ENCODE peak calls at places on chromosome 5, in five cellular contexts. G is heart right ventricle, M is ovary, B is tibial artery, W is SK-N-SH. H is an unnamed sample. For H3K4me1, the result is how much of the 10 kb centered on the place peaks cover.

GRCh38 chr5:138942861-138943260 is 67.7 kb upstream of the LRRTM2 start:
- DNase-seq in G (no peak), M (no peak), W (no peak), B (no peak), H (no peak)

GRCh38 chr5:111143910-111144309 is 51.8 kb downstream of the WDR36 start:
- DNase-seq in G (peak), B (no peak), M (peak), W (no peak), H (peak)

GRCh38 chr5:126956991-126957390 is 73.4 kb downstream of the MARCHF3 start:
- DNase-seq in G (no peak), M (no peak), W (no peak), B (no peak), H (no peak)

GRCh38 chr5:142474426-142474825 is 149.6 kb upstream of the SPRY4 start:
- DNase-seq in B (no peak), M (no peak), G (no peak), W (no peak), H (no peak)

GRCh38 chr5:158670199-158670598 is 429.5 kb downstream of the EBF1 start:
- DNase-seq in G (no peak), W (no peak), B (no peak), M (no peak), H (no peak)

GRCh38 chr5:173302546-173303155 is 25.6 kb downstream of the STC2 start:
- DNase-seq in G (no peak), B (no peak), M (no peak), W (no peak), H (no peak)

GRCh38 chr5:154405078-154405792 is 40.6 kb upstream of the SAP30L start:
- DNase-seq in M (peak), W (peak), G (peak), B (peak), H (peak)

GRCh38 chr5:74256947-74257573 is 383.5 kb downstream of the ENC1 start:
- DNase-seq in W (no peak), G (no peak), M (peak), B (no peak), H (no peak)

GRCh38 chr5:124104813-124105212 is 592.8 kb downstream of the CSNK1G3 start:
- DNase-seq in G (no peak), B (no peak), M (no peak), W (no peak), H (peak)

GRCh38 chr5:74919487-74919886 is 53.3 kb upstream of the FAM169A start:
- DNase-seq in G (no peak), B (no peak), M (no peak), W (peak), H (no peak)

GRCh38 chr5:142716963-142717362 is 31.1 kb upstream of the FGF1 start:
- DNase-seq in B (peak), G (peak), M (no peak), W (peak), H (peak)

GRCh38 chr5:36369092-36369737 is 67.5 kb upstream of the RANBP3L start:
- DNase-seq in W (no peak), B (no peak), M (no peak), G (no peak), H (no peak)

GRCh38 chr5:6468104-6468503 is 19.4 kb downstream of the UBE2QL1 start:
- DNase-seq in G (no peak), W (peak), M (no peak), B (peak), H (no peak)

GRCh38 chr5:72325566-72326297 is 5.6 kb downstream of the PTCD2 start:
- DNase-seq in W (no peak), G (no peak), B (no peak), M (no peak), H (no peak)

GRCh38 chr5:173522518-173522917 is 93.9 kb downstream of the BOD1 start:
- DNase-seq in M (no peak), B (no peak), G (no peak), W (no peak), H (no peak)

GRCh38 chr5:176447982-176448608 is at the start of gene FAF2:
- DNase-seq in W (peak), B (peak), G (peak), M (peak), H (peak)

GRCh38 chr5:19175776-19176570 is 812.0 kb downstream of the CDH18 start:
- DNase-seq in B (no peak), W (no peak), G (no peak), M (no peak), H (no peak)

GRCh38 chr5:109917154-109917546 is 227.4 kb downstream of the MAN2A1 start:
- DNase-seq in G (no peak), M (no peak), W (no peak), B (no peak), H (no peak)

GRCh38 chr5:177133845-177134652 is 476 bp downstream of the NSD1 start:
- DNase-seq in M (peak), B (peak), G (no peak), W (peak), H (peak)

GRCh38 chr5:153237671-153238332 is 252.7 kb upstream of the GRIA1 start:
- DNase-seq in B (no peak), M (no peak), W (no peak), G (no peak), H (no peak)

GRCh38 chr5:64807505-64807904 is 38.8 kb downstream of the CWC27 start:
- DNase-seq in W (no peak), M (no peak), B (no peak), G (no peak), H (no peak)

GRCh38 chr5:64814073-64814472 is 45.3 kb downstream of the CWC27 start:
- DNase-seq in W (no peak), M (no peak), G (no peak), B (no peak), H (no peak)

GRCh38 chr5:64806537-64806936 is 37.8 kb downstream of the CWC27 start:
- DNase-seq in B (no peak), M (no peak), G (no peak), W (no peak), H (no peak)

DNA sequence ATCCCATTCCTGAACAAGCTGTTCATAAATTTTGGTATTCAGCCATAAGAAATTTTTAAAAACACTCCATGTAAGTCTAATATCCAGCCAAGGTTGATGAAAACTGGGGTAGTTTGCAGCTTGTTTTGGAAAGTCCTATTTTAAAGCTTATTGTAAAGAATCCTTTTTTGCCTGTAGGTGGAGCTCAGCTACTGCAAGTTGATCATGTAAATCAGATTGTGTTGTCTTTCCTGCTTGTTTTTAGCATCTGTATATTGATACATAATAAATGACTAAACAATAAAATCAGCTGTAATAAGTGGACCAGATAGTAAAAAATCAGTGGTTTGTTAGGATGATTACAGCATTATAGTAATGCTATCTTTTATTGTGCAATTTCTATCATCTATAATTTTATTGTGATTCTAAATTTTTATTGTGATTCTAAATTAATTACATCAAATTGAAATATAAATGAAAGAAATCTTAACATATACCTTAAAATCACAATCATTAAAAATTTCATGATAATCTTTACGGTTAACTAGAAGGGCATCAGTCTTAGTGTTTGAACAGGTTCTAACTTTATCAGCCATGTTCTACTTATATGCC is 42.4 kb downstream of the CWC27 start:
- DNase-seq in M (no peak), B (no peak), W (peak), G (peak), H (no peak)
- H3K27ac ChIP-seq in M (no peak), B (no peak), W (no peak), G (no peak), H (no peak)

DNA sequence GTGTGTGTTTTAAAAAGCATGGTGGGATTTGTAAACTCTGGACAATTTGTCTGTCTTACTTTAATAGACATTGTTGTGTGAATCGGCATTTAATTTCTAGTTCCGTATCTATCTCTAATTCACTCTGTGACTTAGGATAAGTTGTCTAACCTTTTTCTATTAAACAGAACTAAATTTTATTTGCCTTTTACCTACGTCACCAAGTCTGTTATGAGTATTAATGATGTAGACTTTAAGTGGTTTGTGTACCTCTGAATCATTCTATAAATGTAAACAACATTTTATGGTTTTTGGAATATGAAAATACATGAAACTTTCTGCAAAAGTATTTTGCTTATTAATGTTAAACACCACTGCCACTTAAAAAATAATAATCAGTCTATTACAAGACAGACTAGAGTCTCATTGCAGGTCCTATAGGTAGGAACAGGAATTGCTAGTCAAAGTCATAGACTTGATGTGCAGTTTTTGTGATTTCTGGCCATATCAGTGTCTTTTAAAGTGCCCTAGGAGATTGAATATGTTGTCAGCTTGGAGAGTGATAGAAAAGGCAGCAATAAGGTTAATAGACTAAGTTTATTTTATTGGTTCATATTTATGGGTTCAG is 5.6 kb downstream of the RBM27 start:
- DNase-seq in G (no peak), B (no peak), W (peak), M (no peak), H (no peak)
- H3K4me1 ChIP-seq in G (half or more), B (under half), W (under half), M (under half), H (half or more)

GRCh38 chr5:79105868-79106267 is 5.7 kb upstream of the BHMT start:
- DNase-seq in G (no peak), B (no peak), M (no peak), W (no peak), H (no peak)
- TF ChIP-seq CTCF in G (no peak), B (no peak), M (no peak), W (no peak), H (no peak)

DNA sequence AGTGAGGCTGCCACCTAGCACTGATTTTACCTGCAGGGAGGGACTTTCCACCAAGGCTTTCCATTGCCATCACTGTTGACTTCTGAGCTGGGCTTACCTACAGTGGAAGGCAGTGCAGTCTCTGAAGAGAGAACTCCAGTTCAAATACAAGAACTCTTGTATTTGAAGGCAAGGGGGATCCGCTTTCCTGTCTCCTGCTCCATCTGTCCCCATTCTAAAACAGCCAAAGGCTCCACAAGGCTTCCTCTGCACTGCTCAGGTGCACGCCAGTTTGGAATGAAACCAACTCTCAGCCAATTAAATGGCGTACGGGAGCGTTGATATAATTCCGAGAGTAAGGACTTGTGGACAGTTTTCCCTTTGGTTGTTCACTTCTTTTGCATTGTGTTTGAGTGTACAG is 66.0 kb upstream of the CXCL14 start:
- DNase-seq in G (no peak), W (no peak), M (no peak), B (no peak), H (no peak)
- H3K27ac ChIP-seq in G (no peak), W (no peak), M (no peak), B (no peak), H (no peak)

GRCh38 chr5:395921-396714 is 46.9 kb upstream of the EXOC3 start:
- DNase-seq in W (peak), M (no peak), G (no peak), B (peak), H (no peak)
- H3K4me1 ChIP-seq in W (under half), M (under half), G (under half), B (under half), H (under half)

GRCh38 chr5:140146523-140146842 is 20.7 kb downstream of the IGIP start:
- DNase-seq in M (no peak), G (no peak), W (no peak), B (peak), H (no peak)

GRCh38 chr5:140150201-140150600 is 24.5 kb downstream of the IGIP start:
- DNase-seq in G (no peak), B (peak), M (no peak), W (no peak), H (no peak)

GRCh38 chr5:140145818-140146522 is 20.2 kb downstream of the IGIP start:
- DNase-seq in M (peak), B (peak), G (peak), W (peak), H (peak)

GRCh38 chr5:140147460-140147859 is 21.7 kb downstream of the IGIP start:
- DNase-seq in B (no peak), G (no peak), M (no peak), W (no peak), H (no peak)

DNA sequence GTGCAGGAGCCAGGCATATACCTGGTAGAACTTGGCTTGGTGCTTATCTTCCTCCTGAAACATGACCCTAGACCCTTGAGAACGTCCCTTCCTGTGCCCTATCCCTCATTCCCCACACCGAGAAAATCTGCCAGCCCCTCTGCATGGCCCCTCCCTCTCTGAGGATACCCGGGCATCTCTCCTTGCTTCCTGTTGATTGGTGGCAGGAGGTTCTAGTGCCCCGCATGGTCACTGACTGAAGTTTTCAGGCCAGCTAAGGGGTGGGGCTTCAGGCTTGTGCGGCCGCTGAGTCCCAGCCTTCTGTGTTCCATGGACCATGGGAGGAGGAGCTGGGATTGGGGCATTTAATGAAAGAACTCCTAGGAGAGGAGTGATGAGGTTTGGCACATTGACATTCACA is 22.8 kb downstream of the IGIP start:
- DNase-seq in B (peak), G (no peak), M (no peak), W (peak), H (no peak)
- TF ChIP-seq CTCF in B (no peak), G (no peak), M (no peak), W (no peak), H (no peak)

GRCh38 chr5:113489299-113489698 is 1.0 kb upstream of the MCC start:
- DNase-seq in M (no peak), B (no peak), G (no peak), W (peak), H (no peak)

GRCh38 chr5:113488645-113489184 is 462 bp upstream of the MCC start:
- DNase-seq in B (no peak), W (no peak), G (no peak), M (no peak), H (no peak)

GRCh38 chr5:113490317-113490716 is 2.1 kb upstream of the MCC start:
- DNase-seq in G (no peak), M (no peak), W (no peak), B (no peak), H (no peak)

GRCh38 chr5:113493446-113493845 is 5.2 kb upstream of the MCC start:
- DNase-seq in G (no peak), B (no peak), W (no peak), M (no peak), H (no peak)

GRCh38 chr5:113491022-113491421 is 2.8 kb upstream of the MCC start:
- DNase-seq in M (no peak), W (no peak), B (no peak), G (no peak), H (no peak)
- H3K27ac ChIP-seq in M (no peak), W (no peak), B (no peak), G (no peak), H (no peak)

GRCh38 chr5:32833127-32833526 is 122.0 kb downstream of the NPR3 start:
- DNase-seq in G (no peak), M (no peak), B (no peak), W (no peak), H (no peak)
- H3K4me1 ChIP-seq in G (under half), M (under half), B (under half), W (under half), H (under half)

GRCh38 chr5:64040496-64040895 is 78.3 kb upstream of the HTR1A start:
- DNase-seq in M (no peak), W (no peak), G (no peak), B (no peak), H (no peak)
- TF ChIP-seq CTCF in M (no peak), W (peak), G (no peak), B (no peak), H (no peak)

DNA sequence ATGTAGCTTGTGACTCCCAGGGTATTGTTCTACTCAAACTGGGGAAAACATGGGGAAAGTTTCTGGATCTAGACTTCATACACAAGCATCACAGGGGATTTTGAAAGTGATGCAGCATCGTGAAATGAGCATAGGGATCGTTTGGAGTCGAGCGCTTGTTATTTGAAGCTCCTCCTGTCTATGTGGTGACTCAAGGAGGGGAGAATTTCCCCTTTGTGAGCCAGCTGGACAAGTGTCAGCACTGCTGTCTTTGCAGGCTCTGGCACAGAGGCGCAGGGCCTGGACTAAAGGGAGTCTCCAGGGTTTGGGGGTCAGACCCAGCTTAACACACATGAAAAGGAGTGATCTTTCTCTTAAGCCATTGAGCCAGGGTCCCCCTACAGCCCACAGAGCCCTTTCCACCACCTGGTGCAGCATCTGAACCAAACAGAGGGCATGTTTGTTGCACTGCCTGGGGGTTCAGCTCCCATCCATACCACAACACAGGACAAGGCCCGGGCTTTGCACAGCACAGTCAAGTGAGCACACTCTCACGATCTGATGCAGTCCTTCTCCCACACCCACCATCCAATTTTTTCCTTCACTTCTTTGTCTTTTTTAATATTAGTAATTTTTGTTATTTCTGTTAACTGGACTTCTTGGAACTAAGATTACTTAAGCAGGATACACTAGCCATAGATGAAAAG is 50.9 kb downstream of the IRF1 start:
- DNase-seq in G (peak), B (peak), W (no peak), M (peak), H (peak)
- H3K27ac ChIP-seq in G (peak), B (peak), W (peak), M (no peak), H (peak)

H was measured in left ventricle myocardium inferior.